ENCODE peak calls at places on chromosomes 6 and 20, in five cellular contexts. W, Q, K, D and S are unnamed samples. For H3K4me1, the result is how much of the 10 kb centered on the place peaks cover.

GRCh38 chr6:84309336-84309735 is 81.9 kb upstream of the CEP162 start:
- DNase-seq in W (no peak), Q (no peak), K (no peak), D (no peak), S (no peak)

GRCh38 chr6:152313542-152314482 is 323.4 kb downstream of the SYNE1 start:
- DNase-seq in W (no peak), Q (no peak), K (no peak), D (no peak), S (no peak)

GRCh38 chr20:2858591-2858990 is 14.7 kb upstream of the PTPRA start:
- DNase-seq in W (no peak), Q (no peak), K (no peak), D (no peak), S (no peak)

GRCh38 chr6:116144590-116144989 is 18.7 kb upstream of the COL10A1 start:
- DNase-seq in W (no peak), Q (no peak), K (no peak), D (no peak), S (no peak)

GRCh38 chr6:68575765-68576439 is 59.2 kb upstream of the ADGRB3 start:
- DNase-seq in W (peak), Q (no peak), K (peak), D (peak), S (no peak)

GRCh38 chr20:19986419-19986818 is 30.7 kb upstream of the NAA20 start:
- DNase-seq in W (no peak), Q (peak), K (no peak), D (no peak), S (no peak)

GRCh38 chr20:46752639-46753235 is 43.3 kb downstream of the SLC2A10 start:
- DNase-seq in W (peak), Q (peak), K (no peak), D (peak), S (no peak)

GRCh38 chr6:81683928-81684327 is 68.6 kb downstream of the TENT5A start:
- DNase-seq in W (no peak), Q (no peak), K (no peak), D (no peak), S (no peak)

GRCh38 chr6:33668914-33669313 is 42.6 kb downstream of the UQCC2 start:
- DNase-seq in W (no peak), Q (peak), K (peak), D (peak), S (no peak)

GRCh38 chr6:43724354-43724753 is 36.8 kb upstream of the MRPS18A start:
- DNase-seq in W (no peak), Q (no peak), K (no peak), D (no peak), S (no peak)

GRCh38 chr6:43725643-43726580 is 38.3 kb upstream of the MRPS18A start:
- DNase-seq in W (peak), Q (no peak), K (no peak), D (peak), S (no peak)

GRCh38 chr6:43723737-43724295 is 36.2 kb upstream of the MRPS18A start:
- DNase-seq in W (peak), Q (peak), K (no peak), D (peak), S (peak)

GRCh38 chr6:43722920-43723565 is 35.5 kb upstream of the MRPS18A start:
- DNase-seq in W (no peak), Q (no peak), K (no peak), D (no peak), S (no peak)

DNA sequence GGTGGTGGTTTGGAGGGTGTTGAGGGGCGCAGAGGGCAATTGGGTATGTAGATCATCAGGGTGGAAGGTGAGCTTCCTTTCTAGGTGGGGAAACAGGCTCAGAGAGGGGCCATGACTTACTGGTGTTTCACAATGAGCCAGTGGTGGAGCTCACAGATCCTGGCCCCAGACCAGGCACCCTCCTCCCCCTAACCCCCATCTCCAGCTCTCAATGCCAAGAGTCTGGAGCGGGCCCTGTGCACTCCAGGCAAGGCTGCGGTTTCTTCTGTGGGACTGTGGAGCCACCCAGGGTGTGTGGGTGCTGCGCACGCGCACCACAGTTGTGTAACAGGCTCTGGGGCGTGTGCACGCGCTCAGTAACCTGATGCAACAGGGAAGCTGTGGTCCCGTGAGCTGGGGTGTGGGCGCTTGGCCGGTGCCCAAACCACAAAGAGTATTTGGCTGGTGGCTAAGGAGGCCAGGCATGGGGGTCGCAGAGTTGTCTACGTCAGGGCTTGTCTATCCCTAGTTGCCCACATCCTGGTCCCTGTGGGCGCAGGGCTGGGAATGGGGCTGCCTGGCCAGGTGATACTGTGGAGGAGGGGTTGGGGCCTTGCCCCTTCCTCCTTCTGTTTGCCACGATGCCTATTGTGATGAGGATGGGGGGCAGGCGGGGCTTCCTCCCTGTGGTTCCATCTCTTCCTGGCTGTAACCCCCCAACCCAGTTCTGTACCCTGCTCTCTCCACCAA is 37.5 kb upstream of the MRPS18A start:
- DNase-seq in W (peak), Q (no peak), K (peak), D (peak), S (peak)
- TF ChIP-seq POLR2A in W (no peak), Q (no peak), K (no peak), D (peak), S (peak)

GRCh38 chr6:5215799-5216198 is 45.0 kb downstream of the LYRM4 start:
- DNase-seq in W (no peak), Q (no peak), K (no peak), D (peak), S (no peak)
- H3K4me1 ChIP-seq in W (under half), Q (under half), K (under half), D (under half), S (under half)

GRCh38 chr20:11891081-11891826 is 26.4 kb upstream of the BTBD3 start:
- DNase-seq in W (peak), Q (peak), K (peak), D (peak), S (peak)
- TF ChIP-seq POLR2A in W (no peak), Q (no peak), K (no peak), D (no peak), S (no peak)

GRCh38 chr6:44254957-44255808 is 2.1 kb downstream of the SLC35B2 start:
- DNase-seq in W (no peak), Q (peak), K (peak), D (no peak), S (peak)
- H3K4me1 ChIP-seq in W (under half), Q (under half), K (under half), D (under half), S (under half)

DNA sequence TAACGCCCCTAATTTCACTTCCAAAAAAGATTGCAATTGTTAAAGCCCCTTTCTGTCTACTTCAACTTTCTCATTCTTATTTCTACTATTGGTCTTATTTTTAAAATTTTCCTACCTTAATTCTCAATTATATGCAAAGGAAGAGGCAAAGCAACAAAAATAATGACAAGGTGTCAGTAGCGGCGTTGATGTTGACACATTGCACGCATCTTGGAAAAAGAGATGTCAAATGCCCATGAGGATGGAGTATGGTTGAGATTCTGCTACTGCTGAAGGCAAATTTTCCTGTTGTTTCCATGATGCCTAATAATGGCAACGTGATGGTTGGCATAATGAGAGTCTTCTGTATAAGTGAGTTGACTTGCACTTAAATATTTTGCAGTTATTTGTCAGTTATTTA is 258.9 kb downstream of the CDKAL1 start:
- DNase-seq in W (no peak), Q (no peak), K (no peak), D (no peak), S (no peak)
- TF ChIP-seq POLR2A in W (no peak), Q (no peak), K (no peak), D (no peak), S (no peak)

GRCh38 chr6:44169154-44169553 is 10.5 kb downstream of the CAPN11 start:
- DNase-seq in W (no peak), Q (no peak), K (no peak), D (no peak), S (no peak)
- H3K4me1 ChIP-seq in W (under half), Q (under half), K (under half), D (under half), S (under half)

DNA sequence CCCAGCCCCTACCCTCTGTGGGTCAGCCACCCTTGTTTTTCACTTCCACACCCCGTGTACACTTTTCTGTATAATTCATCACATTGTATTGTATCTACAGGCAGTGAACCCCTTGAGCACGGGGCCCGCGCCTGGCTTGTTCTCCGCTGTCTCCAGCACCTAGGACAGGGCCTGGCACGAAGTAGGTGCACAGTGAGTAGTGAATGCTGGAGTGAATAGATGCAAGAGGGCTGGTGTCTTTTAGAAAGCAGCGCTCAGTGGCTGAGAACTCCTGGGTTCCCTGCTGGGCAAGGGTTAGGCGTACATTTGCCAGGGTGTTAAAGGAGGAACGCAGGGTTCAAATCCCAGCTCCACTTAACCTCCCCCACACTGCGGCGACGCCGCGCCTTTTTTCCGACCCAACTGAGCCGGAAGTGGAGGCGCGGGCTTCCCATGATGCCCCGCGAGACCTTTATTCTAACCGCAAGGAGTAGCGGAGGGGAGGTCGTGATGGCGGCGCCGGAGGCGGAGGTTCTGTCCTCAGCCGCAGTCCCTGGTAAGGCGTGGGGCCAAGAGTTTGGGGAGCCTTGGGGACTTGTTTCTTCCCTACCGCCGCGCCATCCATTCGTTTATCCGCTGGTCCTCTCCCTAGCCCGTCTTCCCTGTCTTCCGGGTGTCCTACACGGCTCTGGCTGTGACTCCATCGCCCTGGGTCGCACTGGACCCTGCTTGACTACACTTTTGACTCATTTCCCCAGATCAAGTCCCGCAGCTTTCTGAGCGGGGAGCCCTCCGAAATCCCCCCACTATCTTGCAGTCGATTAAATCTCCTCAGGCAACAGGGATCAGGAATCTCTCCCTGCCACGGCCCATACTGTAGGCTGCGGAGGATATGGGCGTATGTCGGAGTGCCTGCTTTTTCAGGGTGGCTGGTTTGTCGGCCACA is at the start of gene MAD2L1BP:
- DNase-seq in W (peak), Q (peak), K (peak), D (peak), S (peak)
- TF ChIP-seq POLR2A in W (peak), Q (peak), K (no peak), D (peak), S (peak)

GRCh38 chr20:62622178-62622876 is 20.0 kb upstream of the SLCO4A1 start:
- DNase-seq in W (no peak), Q (no peak), K (no peak), D (no peak), S (no peak)
- H3K4me1 ChIP-seq in W (half or more), Q (under half), K (half or more), D (half or more), S (under half)

GRCh38 chr6:133952815-133953633 is at the start of gene TBPL1:
- DNase-seq in W (peak), Q (peak), K (peak), D (peak), S (peak)
- TF ChIP-seq POLR2A in W (no peak), Q (peak), K (no peak), D (peak), S (peak)